ENCODE peak calls at places on chromosomes 12 and 14, in seven cellular contexts. D is lower lobe of right lung; J is MM.1S; F is keratinocyte; E is CD8-positive, alpha-beta T cell; V is endodermal cell; A is heart right ventricle. C is an unnamed sample.

GRCh38 chr12:67519824-67520433 is 128.6 kb upstream of the DYRK2 start:
- DNase-seq in D (no peak), J (no peak), F (no peak), E (no peak), V (peak; percentile 95), A (no peak), C (no peak)

GRCh38 chr12:15757553-15758255 is 31.5 kb downstream of the EPS8 start:
- DNase-seq in D (no peak), J (no peak), F (peak; percentile 69), E (no peak), V (peak; percentile 73), A (no peak), C (no peak)

GRCh38 chr12:131047789-131048610 is 94.3 kb downstream of the ADGRD1 start:
- DNase-seq in D (peak; percentile 47), J (no peak), F (no peak), E (no peak), V (no peak), A (peak; percentile 77), C (no peak)

GRCh38 chr12:108302471-108303311 is 36.4 kb downstream of the CMKLR1 start:
- DNase-seq in D (peak; percentile 75), J (no peak), F (no peak), E (no peak), V (peak; percentile 92), A (peak; percentile 88), C (no peak)

GRCh38 chr14:99964979-99965378 is 100.2 kb upstream of the EVL start:
- DNase-seq in D (no peak), J (no peak), F (no peak), E (no peak), V (no peak), A (no peak), C (no peak)

GRCh38 chr12:70645494-70646317 is 8.5 kb upstream of the PTPRB start:
- DNase-seq in D (peak; percentile 57), J (peak; percentile 27), F (peak; percentile 68), E (peak; percentile 23), V (peak; percentile 68), A (peak; percentile 67), C (peak; percentile 74)

GRCh38 chr12:113485330-113485729 is 13.7 kb upstream of the LHX5 start:
- DNase-seq in D (no peak), J (no peak), F (no peak), E (no peak), V (peak; percentile 95), A (no peak), C (no peak)

GRCh38 chr14:40386433-40386832 is 954.2 kb upstream of the FBXO33 start:
- DNase-seq in D (no peak), J (no peak), F (no peak), E (no peak), V (no peak), A (no peak), C (no peak)

GRCh38 chr12:32534698-32535097 is 135.3 kb downstream of the FGD4 start:
- DNase-seq in D (no peak), J (no peak), F (no peak), E (no peak), V (no peak), A (no peak), C (no peak)

GRCh38 chr14:75257241-75257640 is 21.4 kb upstream of the FOS start:
- DNase-seq in D (no peak), J (no peak), F (no peak), E (no peak), V (no peak), A (no peak), C (no peak)

GRCh38 chr14:68598621-68599447 is 194.0 kb downstream of the ZFP36L1 start:
- DNase-seq in D (peak; percentile 83), J (no peak), F (no peak), E (no peak), V (no peak), A (peak; percentile 73), C (no peak)

GRCh38 chr14:92384461-92385133 is 61.6 kb downstream of the SLC24A4 start:
- DNase-seq in D (no peak), J (no peak), F (no peak), E (no peak), V (no peak), A (no peak), C (no peak)

GRCh38 chr14:92380582-92380981 is 57.6 kb downstream of the SLC24A4 start:
- DNase-seq in D (no peak), J (no peak), F (no peak), E (no peak), V (no peak), A (no peak), C (no peak)

GRCh38 chr14:92380131-92380530 is 57.2 kb downstream of the SLC24A4 start:
- DNase-seq in D (no peak), J (no peak), F (no peak), E (no peak), V (no peak), A (no peak), C (no peak)

GRCh38 chr14:92385561-92385960 is 62.6 kb downstream of the SLC24A4 start:
- DNase-seq in D (no peak), J (no peak), F (no peak), E (no peak), V (no peak), A (no peak), C (no peak)

DNA sequence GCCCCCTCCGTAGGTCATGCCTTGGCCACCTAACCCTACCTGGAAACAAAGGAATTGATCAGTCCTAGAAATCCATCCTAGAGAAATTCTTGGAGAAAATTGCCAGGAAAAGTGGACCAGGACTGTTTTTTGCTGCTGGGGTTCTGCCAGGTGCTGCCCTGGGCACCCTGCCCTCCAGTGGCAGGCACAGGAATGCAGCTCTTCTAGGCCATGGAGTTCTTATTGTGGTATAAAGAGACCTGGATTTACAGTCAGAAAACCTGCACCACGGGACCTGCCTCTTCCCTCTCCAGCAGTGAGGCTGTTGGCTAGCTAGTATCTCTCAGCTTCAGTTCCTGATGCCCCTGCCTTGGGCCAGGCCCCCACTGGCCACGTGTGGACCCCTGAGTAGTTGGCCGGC is 59.7 kb downstream of the SLC24A4 start:
- DNase-seq in D (no peak), J (no peak), F (no peak), E (no peak), V (peak; percentile 67), A (no peak), C (no peak)
- TF ChIP-seq CTCF in D (no peak), J (peak; percentile 17), F (peak; percentile 44), E (no peak), V (peak; percentile 69), A (peak; percentile 40), C (peak; percentile 29)

GRCh38 chr12:6235906-6236640 is 35.9 kb downstream of the CD9 start:
- DNase-seq in D (no peak), J (no peak), F (no peak), E (no peak), V (peak; percentile 43), A (no peak), C (no peak)
- H3K36me3 ChIP-seq in D (peaks cover 73% of the 10 kb centered on the region), J (peaks cover 8% of the 10 kb centered on the region), F (peaks cover 59% of the 10 kb centered on the region), E (no peaks in the 10 kb centered on the region), V (no peaks in the 10 kb centered on the region), A (peaks cover 5% of the 10 kb centered on the region), C (peaks cover 10% of the 10 kb centered on the region)

GRCh38 chr14:42909659-42910058 is 1303.0 kb downstream of the LRFN5 start:
- DNase-seq in D (no peak), J (no peak), F (no peak), E (no peak), V (no peak), A (no peak), C (no peak)

DNA sequence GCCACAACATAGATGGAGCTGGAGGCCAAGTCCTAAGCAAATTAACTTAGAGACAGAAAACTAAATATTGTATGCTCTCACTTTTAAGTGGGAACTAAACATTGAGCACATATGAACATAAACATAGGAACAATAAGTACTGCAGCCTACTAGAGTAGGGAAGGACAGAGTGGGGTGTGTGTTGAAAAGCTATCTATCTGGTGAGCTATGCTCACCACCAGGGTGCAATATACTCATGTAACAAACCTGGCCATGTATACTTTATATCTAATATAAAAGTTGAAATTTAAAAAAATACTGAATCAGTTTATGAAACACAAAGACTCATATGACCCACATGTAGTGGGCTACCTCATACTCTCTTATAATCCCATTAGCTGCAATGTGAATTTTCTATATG is 1305.0 kb downstream of the LRFN5 start:
- DNase-seq in D (no peak), J (no peak), F (no peak), E (no peak), V (no peak), A (no peak), C (no peak)
- TF ChIP-seq CTCF in D (no peak), J (no peak), F (no peak), E (no peak), V (peak; percentile 57), A (no peak), C (no peak)

GRCh38 chr12:109902866-109903265 is 2.8 kb downstream of the TCHP start:
- DNase-seq in D (no peak), J (no peak), F (no peak), E (no peak), V (peak; percentile 69), A (no peak), C (no peak)

GRCh38 chr12:109899783-109900751 is at the start of gene TCHP:
- DNase-seq in D (peak; percentile 91), J (peak; percentile 62), F (no peak), E (peak; percentile 72), V (peak; percentile 95), A (peak; percentile 90), C (peak; percentile 51)

GRCh38 chr12:109910254-109910968 is 10.3 kb downstream of the TCHP start:
- DNase-seq in D (peak; percentile 11), J (no peak), F (no peak), E (no peak), V (no peak), A (no peak), C (no peak)

GRCh38 chr12:109900752-109901580 is 892 bp downstream of the TCHP start:
- DNase-seq in D (no peak), J (no peak), F (no peak), E (no peak), V (peak; percentile 85), A (no peak), C (no peak)

GRCh38 chr12:109905301-109905700 is 5.2 kb downstream of the TCHP start:
- DNase-seq in D (no peak), J (no peak), F (no peak), E (no peak), V (no peak), A (no peak), C (no peak)
- H3K36me3 ChIP-seq in D (peaks cover 75% of the 10 kb centered on the region), J (no peaks in the 10 kb centered on the region), F (peaks cover 44% of the 10 kb centered on the region), E (peaks cover 48% of the 10 kb centered on the region), V (peaks cover 62% of the 10 kb centered on the region), A (peaks cover 39% of the 10 kb centered on the region), C (peaks cover 25% of the 10 kb centered on the region)

GRCh38 chr14:105168979-105169507 is 467 bp upstream of the JAG2 start:
- DNase-seq in D (no peak), J (no peak), F (no peak), E (peak; percentile 28), V (peak; percentile 90), A (peak; percentile 46), C (no peak)

GRCh38 chr14:105166571-105167302 is 1.8 kb downstream of the JAG2 start:
- DNase-seq in D (no peak), J (no peak), F (no peak), E (no peak), V (no peak), A (no peak), C (no peak)

GRCh38 chr14:105168496-105168978 is at the start of gene JAG2:
- DNase-seq in D (peak; percentile 78), J (peak; percentile 26), F (no peak), E (peak; percentile 46), V (peak; percentile 88), A (peak; percentile 72), C (no peak)

GRCh38 chr14:105168093-105168420 is 519 bp downstream of the JAG2 start:
- DNase-seq in D (no peak), J (no peak), F (no peak), E (no peak), V (no peak), A (no peak), C (no peak)

GRCh38 chr14:105167303-105168092 is 1.1 kb downstream of the JAG2 start:
- DNase-seq in D (peak; percentile 66), J (no peak), F (no peak), E (no peak), V (peak; percentile 73), A (no peak), C (no peak)
- TF ChIP-seq CTCF in D (peak; percentile 29), J (no peak), F (no peak), E (no peak), V (peak; percentile 57), A (no peak), C (no peak)